ENCODE peak calls at places on chromosomes 13 and 19, in seven cellular contexts. P is T-cell, V is GM04503, F is activated gamma-delta T cell treated with Interleukin-2 at 50 U/mL for 16 hours, T is sciatic nerve, Q is Calu3, R is A172. G is an unnamed sample.

GRCh38 chr13:110560606-110561334 is 752 bp downstream of the RAB20 start:
- DNase-seq in Q (no peak), V (no peak), T (no peak), R (no peak), F (no peak), P (no peak), G (no peak)

GRCh38 chr19:10403137-10404021 is at the start of gene CDC37:
- DNase-seq in Q (peak; percentile 95), F (peak; percentile 97), R (peak; percentile 96), P (peak; percentile 97), T (peak; percentile 98), V (peak; percentile 64), G (peak; percentile 98)

GRCh38 chr13:46633416-46633815 is 80.4 kb downstream of the LRCH1 start:
- DNase-seq in R (peak; percentile 54), T (no peak), P (no peak), V (peak; percentile 65), F (no peak), Q (no peak), G (no peak)

GRCh38 chr13:75776550-75776949 is 140.4 kb downstream of the LMO7 start:
- DNase-seq in V (no peak), R (no peak), F (no peak), P (no peak), T (no peak), Q (no peak), G (no peak)

GRCh38 chr13:73879346-73880020 is 254.7 kb downstream of the KLF12 start:
- DNase-seq in T (no peak), F (no peak), V (no peak), P (no peak), R (no peak), Q (no peak), G (no peak)

GRCh38 chr19:34661357-34661756 is 15.6 kb downstream of the SCGB2B2 start:
- DNase-seq in T (no peak), P (no peak), V (no peak), R (no peak), F (no peak), Q (no peak), G (no peak)

GRCh38 chr13:29589234-29589633 is 6.3 kb downstream of the SLC7A1 start:
- DNase-seq in P (no peak), F (no peak), R (peak; percentile 83), T (no peak), Q (peak; percentile 64), V (no peak), G (no peak)

GRCh38 chr13:108361769-108362168 is 92.3 kb downstream of the TNFSF13B start:
- DNase-seq in P (no peak), Q (no peak), R (no peak), V (no peak), F (no peak), T (no peak), G (no peak)

GRCh38 chr19:41479757-41480191 is 36.8 kb downstream of the ERICH4 start:
- DNase-seq in Q (no peak), F (no peak), R (peak; percentile 8), P (no peak), V (no peak), T (no peak), G (peak; percentile 47)

GRCh38 chr19:39124136-39124764 is 1.3 kb upstream of the PAK4 start:
- DNase-seq in Q (no peak), F (no peak), R (no peak), V (no peak), P (no peak), T (no peak), G (no peak)

GRCh38 chr19:14058182-14059092 is 3.4 kb downstream of the PALM3 start:
- DNase-seq in V (no peak), T (no peak), R (no peak), P (no peak), Q (no peak), F (no peak), G (no peak)

GRCh38 chr13:51806571-51806970 is 2.6 kb upstream of the DHRS12 start:
- DNase-seq in P (no peak), R (no peak), V (no peak), F (no peak), Q (no peak), T (no peak), G (no peak)

GRCh38 chr19:10408511-10409291 is 5.4 kb upstream of the CDC37 start:
- DNase-seq in R (no peak), P (peak; percentile 49), F (peak; percentile 51), T (no peak), V (no peak), Q (no peak), G (peak; percentile 70)

GRCh38 chr19:30227071-30227621 is 145.0 kb upstream of the ZNF536 start:
- DNase-seq in F (no peak), P (no peak), T (no peak), Q (no peak), V (no peak), R (no peak), G (peak; percentile 30)

GRCh38 chr19:15584095-15584494 is 30.9 kb upstream of the CYP4F8 start:
- DNase-seq in R (no peak), V (no peak), F (no peak), T (no peak), Q (no peak), P (no peak), G (no peak)

GRCh38 chr19:4518345-4519171 is at the start of gene PLIN4:
- DNase-seq in V (no peak), Q (no peak), F (no peak), P (no peak), R (no peak), T (no peak), G (peak; percentile 92)

GRCh38 chr13:84121456-84121855 is 239.2 kb upstream of the SLITRK1 start:
- DNase-seq in Q (no peak), P (no peak), V (no peak), F (no peak), T (no peak), R (no peak), G (no peak)

GRCh38 chr19:35430382-35431146 is 17.5 kb upstream of the FFAR2 start:
- DNase-seq in P (no peak), R (no peak), Q (no peak), F (no peak), T (no peak), V (no peak), G (no peak)

GRCh38 chr19:10694706-10695105 is 6.5 kb upstream of the QTRT1 start:
- DNase-seq in P (no peak), T (no peak), F (no peak), V (no peak), R (no peak), Q (no peak), G (no peak)

GRCh38 chr13:80382576-80382975 is 41.6 kb upstream of the SPRY2 start:
- DNase-seq in R (no peak), P (no peak), T (no peak), V (no peak), F (no peak), Q (no peak), G (no peak)

GRCh38 chr19:17078920-17079709 is 3.5 kb downstream of the MYO9B start:
- DNase-seq in F (no peak), Q (no peak), T (no peak), R (peak; percentile 20), P (no peak), V (no peak), G (no peak)

GRCh38 chr19:41456342-41456918 is 13.5 kb downstream of the ERICH4 start:
- DNase-seq in F (no peak), R (peak; percentile 29), P (no peak), Q (no peak), T (no peak), V (no peak), G (no peak)

GRCh38 chr13:19088416-19088815 is 93.2 kb downstream of the TUBA3C start:
- DNase-seq in T (no peak), P (no peak), R (no peak), Q (no peak), F (no peak), V (no peak), G (no peak)

GRCh38 chr13:43021926-43022670 is 1.3 kb upstream of the DNAJC15 start:
- DNase-seq in P (no peak), R (no peak), F (no peak), Q (no peak), V (no peak), T (no peak), G (no peak)

GRCh38 chr13:104871456-104871855 is 1664.0 kb downstream of the EFNB2 start:
- DNase-seq in F (no peak), R (no peak), Q (no peak), V (no peak), P (no peak), T (no peak), G (no peak)

GRCh38 chr13:76852991-76853390 is 33.2 kb downstream of the KCTD12 start:
- DNase-seq in Q (peak; percentile 2), P (no peak), R (peak; percentile 81), V (no peak), T (no peak), F (no peak), G (no peak)

GRCh38 chr19:27746691-27747380 is 1466.1 kb downstream of the UQCRFS1 start:
- DNase-seq in F (no peak), R (no peak), Q (peak; percentile 24), V (no peak), T (peak; percentile 60), P (no peak), G (peak; percentile 75)

GRCh38 chr19:5585461-5586299 is 17.9 kb upstream of the TINCR start:
- DNase-seq in T (no peak), V (no peak), P (peak; percentile 46), F (peak; percentile 10), Q (no peak), R (no peak), G (peak; percentile 53)

GRCh38 chr13:75645141-75645540 is 9.0 kb downstream of the LMO7 start:
- DNase-seq in T (no peak), F (no peak), Q (no peak), V (no peak), R (no peak), P (no peak), G (no peak)

GRCh38 chr19:48841047-48841446 is 4.8 kb upstream of the HSD17B14 start:
- DNase-seq in F (no peak), T (no peak), V (no peak), P (no peak), Q (no peak), R (no peak), G (no peak)